ENCODE peak calls at places on chromosomes 13 and 19, in eight cellular contexts. One of them, this sample, is unnamed.

GRCh38 chr13:98476538-98476966 is 100.4 kb downstream of the STK24 start:
- DNase-seq in H9: peak; percentile 77
- DNase-seq in K562: peak; percentile 33
- DNase-seq in mammary epithelial cell: peak; percentile 90
- DNase-seq in fibroblast of lung: peak; percentile 96
- DNase-seq in H1: no peak
- DNase-seq in colonic mucosa: no peak
- DNase-seq in neuronal stem cell: no peak
- DNase-seq in this sample: peak; percentile 88

GRCh38 chr19:10418281-10419199 is 1.8 kb upstream of the PDE4A start:
- DNase-seq in H9: peak; percentile 56
- DNase-seq in K562: peak; percentile 17
- DNase-seq in mammary epithelial cell: no peak
- DNase-seq in fibroblast of lung: peak; percentile 46
- DNase-seq in H1: peak; percentile 53
- DNase-seq in colonic mucosa: no peak
- DNase-seq in neuronal stem cell: peak; percentile 62
- DNase-seq in this sample: peak; percentile 64

GRCh38 chr19:38831142-38831605 is 420 bp downstream of the ECH1 start:
- DNase-seq in H9: peak; percentile 56
- DNase-seq in K562: no peak
- DNase-seq in mammary epithelial cell: peak; percentile 86
- DNase-seq in fibroblast of lung: peak; percentile 98
- DNase-seq in H1: no peak
- DNase-seq in colonic mucosa: peak; percentile 88
- DNase-seq in neuronal stem cell: no peak
- DNase-seq in this sample: peak; percentile 90

GRCh38 chr13:23629566-23630272 is 59.5 kb downstream of the TNFRSF19 start:
- DNase-seq in H9: no peak
- DNase-seq in K562: no peak
- DNase-seq in mammary epithelial cell: no peak
- DNase-seq in fibroblast of lung: no peak
- DNase-seq in H1: no peak
- DNase-seq in colonic mucosa: no peak
- DNase-seq in neuronal stem cell: no peak
- DNase-seq in this sample: no peak

GRCh38 chr19:57465680-57466381 is 8.9 kb upstream of the VN1R1 start:
- DNase-seq in H9: no peak
- DNase-seq in K562: peak; percentile 45
- DNase-seq in mammary epithelial cell: peak; percentile 45
- DNase-seq in fibroblast of lung: no peak
- DNase-seq in H1: peak; percentile 56
- DNase-seq in colonic mucosa: no peak
- DNase-seq in neuronal stem cell: no peak
- DNase-seq in this sample: no peak

GRCh38 chr13:39401091-39401647 is 201.8 kb downstream of the LHFPL6 start:
- DNase-seq in H9: no peak
- DNase-seq in K562: no peak
- DNase-seq in mammary epithelial cell: peak; percentile 63
- DNase-seq in fibroblast of lung: no peak
- DNase-seq in H1: no peak
- DNase-seq in colonic mucosa: no peak
- DNase-seq in neuronal stem cell: no peak
- DNase-seq in this sample: no peak

GRCh38 chr19:48798937-48799336 is 11.9 kb downstream of the BCAT2 start:
- DNase-seq in H9: peak; percentile 83
- DNase-seq in K562: no peak
- DNase-seq in mammary epithelial cell: no peak
- DNase-seq in fibroblast of lung: peak; percentile 44
- DNase-seq in H1: peak; percentile 65
- DNase-seq in colonic mucosa: no peak
- DNase-seq in neuronal stem cell: no peak
- DNase-seq in this sample: no peak

GRCh38 chr19:28289294-28290063 is 923.5 kb downstream of the UQCRFS1 start:
- DNase-seq in H9: no peak
- DNase-seq in K562: no peak
- DNase-seq in mammary epithelial cell: peak; percentile 18
- DNase-seq in fibroblast of lung: peak; percentile 77
- DNase-seq in H1: no peak
- DNase-seq in colonic mucosa: peak; percentile 82
- DNase-seq in neuronal stem cell: no peak
- DNase-seq in this sample: no peak

GRCh38 chr19:5588441-5588840 is 20.7 kb upstream of the TINCR start:
- DNase-seq in H9: no peak
- DNase-seq in K562: no peak
- DNase-seq in mammary epithelial cell: no peak
- DNase-seq in fibroblast of lung: peak; percentile 69
- DNase-seq in H1: no peak
- DNase-seq in colonic mucosa: no peak
- DNase-seq in neuronal stem cell: no peak
- DNase-seq in this sample: peak; percentile 36

GRCh38 chr19:48968179-48968661 is 3.1 kb downstream of the FTL start:
- DNase-seq in H9: no peak
- DNase-seq in K562: no peak
- DNase-seq in mammary epithelial cell: no peak
- DNase-seq in fibroblast of lung: no peak
- DNase-seq in H1: no peak
- DNase-seq in colonic mucosa: no peak
- DNase-seq in neuronal stem cell: no peak
- DNase-seq in this sample: no peak

GRCh38 chr19:46031781-46032596 is 8.8 kb downstream of the IGFL4 start:
- DNase-seq in H9: no peak
- DNase-seq in K562: no peak
- DNase-seq in mammary epithelial cell: no peak
- DNase-seq in fibroblast of lung: no peak
- DNase-seq in H1: no peak
- DNase-seq in colonic mucosa: no peak
- DNase-seq in neuronal stem cell: no peak
- DNase-seq in this sample: no peak

GRCh38 chr19:33225458-33225925 is at the start of gene SLC7A10:
- DNase-seq in H9: no peak
- DNase-seq in K562: no peak
- DNase-seq in mammary epithelial cell: no peak
- DNase-seq in fibroblast of lung: no peak
- DNase-seq in H1: no peak
- DNase-seq in colonic mucosa: no peak
- DNase-seq in neuronal stem cell: no peak
- DNase-seq in this sample: no peak

GRCh38 chr19:43957891-43958290 is 6.9 kb downstream of the ZNF221 start:
- DNase-seq in H9: no peak
- DNase-seq in K562: no peak
- DNase-seq in mammary epithelial cell: no peak
- DNase-seq in fibroblast of lung: peak; percentile 68
- DNase-seq in H1: no peak
- DNase-seq in colonic mucosa: no peak
- DNase-seq in neuronal stem cell: no peak
- DNase-seq in this sample: no peak

GRCh38 chr19:43960411-43960810 is 9.4 kb downstream of the ZNF221 start:
- DNase-seq in H9: no peak
- DNase-seq in K562: no peak
- DNase-seq in mammary epithelial cell: no peak
- DNase-seq in fibroblast of lung: no peak
- DNase-seq in H1: no peak
- DNase-seq in colonic mucosa: no peak
- DNase-seq in neuronal stem cell: no peak
- DNase-seq in this sample: no peak

GRCh38 chr19:43950834-43951626 is at the start of gene ZNF221:
- DNase-seq in H9: peak; percentile 95
- DNase-seq in K562: peak; percentile 90
- DNase-seq in mammary epithelial cell: peak; percentile 96
- DNase-seq in fibroblast of lung: peak; percentile 98
- DNase-seq in H1: peak; percentile 83
- DNase-seq in colonic mucosa: peak; percentile 96
- DNase-seq in neuronal stem cell: peak; percentile 91
- DNase-seq in this sample: peak; percentile 94

DNA sequence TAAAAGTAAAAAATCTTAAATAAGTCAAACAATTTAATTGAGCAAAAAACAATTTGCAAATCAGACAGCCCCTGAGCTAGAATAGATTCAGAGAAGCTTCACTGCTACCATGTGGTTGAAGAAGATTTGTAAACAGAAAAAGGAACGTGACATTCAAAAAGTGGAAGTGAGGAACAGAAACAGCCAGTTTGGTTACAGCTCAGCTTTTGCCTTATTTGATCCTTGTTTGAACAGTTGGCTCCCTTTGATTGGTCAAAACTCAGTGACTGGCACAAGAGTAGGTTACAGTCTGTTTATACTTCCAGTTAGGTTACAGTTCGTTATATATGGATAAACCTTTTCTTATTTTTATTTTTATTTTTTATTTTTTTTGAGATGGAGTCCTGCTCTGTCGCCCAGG is 5.8 kb downstream of the ZNF221 start:
- DNase-seq in H9: no peak
- DNase-seq in K562: no peak
- DNase-seq in mammary epithelial cell: no peak
- DNase-seq in fibroblast of lung: no peak
- DNase-seq in H1: no peak
- DNase-seq in colonic mucosa: no peak
- DNase-seq in neuronal stem cell: no peak
- DNase-seq in this sample: no peak
- H3K9me3 ChIP-seq in H9: peaks cover 26% of the 10 kb centered on the region
- H3K9me3 ChIP-seq in K562: peaks cover 4% of the 10 kb centered on the region
- H3K9me3 ChIP-seq in mammary epithelial cell: peaks cover 6% of the 10 kb centered on the region
- H3K9me3 ChIP-seq in fibroblast of lung: no peaks in the 10 kb centered on the region
- H3K9me3 ChIP-seq in H1: peaks cover 27% of the 10 kb centered on the region
- H3K9me3 ChIP-seq in colonic mucosa: no peaks in the 10 kb centered on the region
- H3K9me3 ChIP-seq in neuronal stem cell: peaks cover 78% of the 10 kb centered on the region
- H3K9me3 ChIP-seq in this sample: peaks cover 6% of the 10 kb centered on the region

DNA sequence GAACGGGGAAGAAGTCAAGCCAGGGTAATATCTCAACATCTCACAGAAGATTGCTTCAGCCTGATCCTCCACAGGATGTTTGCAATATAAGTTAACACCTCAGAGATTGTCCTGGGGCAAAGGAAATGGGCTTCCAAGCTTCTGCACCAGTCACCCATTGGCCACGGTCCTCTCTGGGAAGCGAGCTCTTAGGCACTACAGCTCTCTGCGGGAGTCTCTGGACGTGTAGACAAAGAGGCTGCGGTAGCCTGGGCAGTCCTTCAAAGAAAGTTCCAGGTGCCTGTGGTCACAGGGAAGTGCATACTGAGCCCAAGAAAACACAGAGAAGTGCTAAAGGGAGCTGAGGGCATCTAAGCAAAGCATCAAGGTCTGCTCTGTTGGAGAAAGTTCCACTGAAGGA is 805.7 kb downstream of the DIAPH3 start:
- DNase-seq in H9: no peak
- DNase-seq in K562: no peak
- DNase-seq in mammary epithelial cell: no peak
- DNase-seq in fibroblast of lung: peak; percentile 35
- DNase-seq in H1: no peak
- DNase-seq in colonic mucosa: no peak
- DNase-seq in neuronal stem cell: no peak
- DNase-seq in this sample: no peak
- H3K9ac ChIP-seq in H9: no peak overlapping the region
- H3K9ac ChIP-seq in K562: no peak overlapping the region
- H3K9ac ChIP-seq in mammary epithelial cell: no peak overlapping the region
- H3K9ac ChIP-seq in fibroblast of lung: no peak overlapping the region
- H3K9ac ChIP-seq in H1: no peak overlapping the region
- H3K9ac ChIP-seq in colonic mucosa: no peak overlapping the region
- H3K9ac ChIP-seq in neuronal stem cell: no peak overlapping the region
- H3K9ac ChIP-seq in this sample: no peak overlapping the region

GRCh38 chr19:44746946-44747738 is 1.4 kb upstream of the BCL3 start:
- DNase-seq in H9: peak; percentile 83
- DNase-seq in K562: peak; percentile 95
- DNase-seq in mammary epithelial cell: peak; percentile 98
- DNase-seq in fibroblast of lung: peak; percentile 95
- DNase-seq in H1: peak; percentile 92
- DNase-seq in colonic mucosa: peak; percentile 99
- DNase-seq in neuronal stem cell: peak; percentile 61
- DNase-seq in this sample: peak; percentile 98

GRCh38 chr19:44745887-44746600 is 2.5 kb upstream of the BCL3 start:
- DNase-seq in H9: no peak
- DNase-seq in K562: no peak
- DNase-seq in mammary epithelial cell: no peak
- DNase-seq in fibroblast of lung: no peak
- DNase-seq in H1: no peak
- DNase-seq in colonic mucosa: peak; percentile 29
- DNase-seq in neuronal stem cell: no peak
- DNase-seq in this sample: no peak

GRCh38 chr19:44746616-44746945 is 1.9 kb upstream of the BCL3 start:
- DNase-seq in H9: no peak
- DNase-seq in K562: no peak
- DNase-seq in mammary epithelial cell: no peak
- DNase-seq in fibroblast of lung: no peak
- DNase-seq in H1: no peak
- DNase-seq in colonic mucosa: peak; percentile 33
- DNase-seq in neuronal stem cell: no peak
- DNase-seq in this sample: peak; percentile 69

GRCh38 chr19:44747739-44748425 is 626 bp upstream of the BCL3 start:
- DNase-seq in H9: peak; percentile 61
- DNase-seq in K562: no peak
- DNase-seq in mammary epithelial cell: peak; percentile 65
- DNase-seq in fibroblast of lung: peak; percentile 70
- DNase-seq in H1: peak; percentile 59
- DNase-seq in colonic mucosa: peak; percentile 86
- DNase-seq in neuronal stem cell: no peak
- DNase-seq in this sample: peak; percentile 93

GRCh38 chr19:44745386-44745831 is 3.1 kb upstream of the BCL3 start:
- DNase-seq in H9: peak; percentile 62
- DNase-seq in K562: no peak
- DNase-seq in mammary epithelial cell: peak; percentile 43
- DNase-seq in fibroblast of lung: peak; percentile 82
- DNase-seq in H1: no peak
- DNase-seq in colonic mucosa: peak; percentile 89
- DNase-seq in neuronal stem cell: no peak
- DNase-seq in this sample: peak; percentile 94
- H3K9me3 ChIP-seq in H9: no peaks in the 10 kb centered on the region
- H3K9me3 ChIP-seq in K562: no peaks in the 10 kb centered on the region
- H3K9me3 ChIP-seq in mammary epithelial cell: no peaks in the 10 kb centered on the region
- H3K9me3 ChIP-seq in fibroblast of lung: no peaks in the 10 kb centered on the region
- H3K9me3 ChIP-seq in H1: no peaks in the 10 kb centered on the region
- H3K9me3 ChIP-seq in colonic mucosa: no peaks in the 10 kb centered on the region
- H3K9me3 ChIP-seq in neuronal stem cell: no peaks in the 10 kb centered on the region
- H3K9me3 ChIP-seq in this sample: no peaks in the 10 kb centered on the region

GRCh38 chr13:44573790-44574465 is 2.2 kb downstream of the TSC22D1 start:
- DNase-seq in H9: peak; percentile 55
- DNase-seq in K562: peak; percentile 9
- DNase-seq in mammary epithelial cell: peak; percentile 28
- DNase-seq in fibroblast of lung: peak; percentile 83
- DNase-seq in H1: no peak
- DNase-seq in colonic mucosa: no peak
- DNase-seq in neuronal stem cell: no peak
- DNase-seq in this sample: no peak

GRCh38 chr13:44575741-44576395 is at the start of gene TSC22D1:
- DNase-seq in H9: peak; percentile 33
- DNase-seq in K562: no peak
- DNase-seq in mammary epithelial cell: peak; percentile 47
- DNase-seq in fibroblast of lung: peak; percentile 66
- DNase-seq in H1: peak; percentile 63
- DNase-seq in colonic mucosa: peak; percentile 65
- DNase-seq in neuronal stem cell: no peak
- DNase-seq in this sample: peak; percentile 85

GRCh38 chr13:44574466-44574855 is 1.7 kb downstream of the TSC22D1 start:
- DNase-seq in H9: no peak
- DNase-seq in K562: no peak
- DNase-seq in mammary epithelial cell: no peak
- DNase-seq in fibroblast of lung: no peak
- DNase-seq in H1: no peak
- DNase-seq in colonic mucosa: no peak
- DNase-seq in neuronal stem cell: no peak
- DNase-seq in this sample: no peak

GRCh38 chr13:44575035-44575434 is 1.1 kb downstream of the TSC22D1 start:
- DNase-seq in H9: no peak
- DNase-seq in K562: no peak
- DNase-seq in mammary epithelial cell: peak; percentile 11
- DNase-seq in fibroblast of lung: no peak
- DNase-seq in H1: no peak
- DNase-seq in colonic mucosa: no peak
- DNase-seq in neuronal stem cell: no peak
- DNase-seq in this sample: no peak

GRCh38 chr13:44573071-44573470 is 3.1 kb downstream of the TSC22D1 start:
- DNase-seq in H9: peak; percentile 37
- DNase-seq in K562: peak; percentile 6
- DNase-seq in mammary epithelial cell: no peak
- DNase-seq in fibroblast of lung: peak; percentile 33
- DNase-seq in H1: no peak
- DNase-seq in colonic mucosa: no peak
- DNase-seq in neuronal stem cell: no peak
- DNase-seq in this sample: no peak
- H3K9ac ChIP-seq in H9: no peak overlapping the region
- H3K9ac ChIP-seq in K562: no peak overlapping the region
- H3K9ac ChIP-seq in mammary epithelial cell: no peak overlapping the region
- H3K9ac ChIP-seq in fibroblast of lung: no peak overlapping the region
- H3K9ac ChIP-seq in H1: no peak overlapping the region
- H3K9ac ChIP-seq in colonic mucosa: no peak overlapping the region
- H3K9ac ChIP-seq in neuronal stem cell: no peak overlapping the region
- H3K9ac ChIP-seq in this sample: peak overlapping the region; percentile 10